ENCODE peak calls at places on chromosome 4, in seven cellular contexts. One of them, this sample, is unnamed.
A peak's percentile ranks its signal among the peaks of the same experiment; 100 is the strongest.

GRCh38 chr4:182141046-182141445 is 102.2 kb upstream of the TENM3 start:
- DNase-seq in Peyer's patch: no peak
- DNase-seq in tibial artery: no peak
- DNase-seq in OCI-LY7: no peak
- DNase-seq in body of pancreas: no peak
- DNase-seq in ovary: no peak
- DNase-seq in CD4-positive, alpha-beta memory T cell: no peak
- DNase-seq in this sample: no peak

GRCh38 chr4:56324011-56324610 is 63.2 kb downstream of the AASDH start:
- DNase-seq in tibial artery: no peak
- DNase-seq in OCI-LY7: no peak
- DNase-seq in ovary: no peak
- DNase-seq in Peyer's patch: no peak
- DNase-seq in CD4-positive, alpha-beta memory T cell: no peak
- DNase-seq in body of pancreas: no peak
- DNase-seq in this sample: no peak

GRCh38 chr4:103994059-103994458 is 274.3 kb upstream of the TACR3 start:
- DNase-seq in tibial artery: no peak
- DNase-seq in OCI-LY7: no peak
- DNase-seq in ovary: no peak
- DNase-seq in CD4-positive, alpha-beta memory T cell: no peak
- DNase-seq in body of pancreas: no peak
- DNase-seq in Peyer's patch: no peak
- DNase-seq in this sample: no peak

GRCh38 chr4:54658321-54659093 is 750 bp downstream of the KIT start:
- DNase-seq in ovary: peak; percentile 63
- DNase-seq in tibial artery: peak; percentile 82
- DNase-seq in CD4-positive, alpha-beta memory T cell: peak; percentile 9
- DNase-seq in body of pancreas: peak; percentile 57
- DNase-seq in Peyer's patch: no peak
- DNase-seq in OCI-LY7: no peak
- DNase-seq in this sample: no peak

GRCh38 chr4:71913275-71913674 is 118.5 kb upstream of the NPFFR2 start:
- DNase-seq in ovary: no peak
- DNase-seq in CD4-positive, alpha-beta memory T cell: no peak
- DNase-seq in OCI-LY7: no peak
- DNase-seq in Peyer's patch: no peak
- DNase-seq in body of pancreas: no peak
- DNase-seq in tibial artery: no peak
- DNase-seq in this sample: no peak

GRCh38 chr4:165715989-165716388 is 157.0 kb upstream of the TLL1 start:
- DNase-seq in body of pancreas: no peak
- DNase-seq in OCI-LY7: no peak
- DNase-seq in ovary: no peak
- DNase-seq in tibial artery: no peak
- DNase-seq in CD4-positive, alpha-beta memory T cell: no peak
- DNase-seq in Peyer's patch: no peak
- DNase-seq in this sample: no peak

GRCh38 chr4:22031423-22031822 is 82.9 kb upstream of the KCNIP4 start:
- DNase-seq in OCI-LY7: no peak
- DNase-seq in body of pancreas: no peak
- DNase-seq in CD4-positive, alpha-beta memory T cell: no peak
- DNase-seq in ovary: no peak
- DNase-seq in tibial artery: no peak
- DNase-seq in Peyer's patch: no peak
- DNase-seq in this sample: no peak

GRCh38 chr4:72383439-72383838 is 185.6 kb downstream of the ADAMTS3 start:
- DNase-seq in CD4-positive, alpha-beta memory T cell: no peak
- DNase-seq in tibial artery: no peak
- DNase-seq in body of pancreas: no peak
- DNase-seq in Peyer's patch: no peak
- DNase-seq in ovary: no peak
- DNase-seq in OCI-LY7: no peak
- DNase-seq in this sample: no peak

GRCh38 chr4:43014266-43014665 is 121.8 kb downstream of the GRXCR1 start:
- DNase-seq in CD4-positive, alpha-beta memory T cell: no peak
- DNase-seq in body of pancreas: no peak
- DNase-seq in tibial artery: no peak
- DNase-seq in ovary: no peak
- DNase-seq in Peyer's patch: no peak
- DNase-seq in OCI-LY7: no peak
- DNase-seq in this sample: no peak

GRCh38 chr4:152454398-152455011 is 81.4 kb downstream of the FBXW7 start:
- DNase-seq in ovary: no peak
- DNase-seq in tibial artery: no peak
- DNase-seq in Peyer's patch: no peak
- DNase-seq in OCI-LY7: peak; percentile 47
- DNase-seq in CD4-positive, alpha-beta memory T cell: peak; percentile 12
- DNase-seq in body of pancreas: no peak
- DNase-seq in this sample: peak; percentile 35

GRCh38 chr4:149493492-149493891 is 322.2 kb downstream of the IQCM start:
- DNase-seq in ovary: no peak
- DNase-seq in CD4-positive, alpha-beta memory T cell: no peak
- DNase-seq in Peyer's patch: no peak
- DNase-seq in OCI-LY7: no peak
- DNase-seq in tibial artery: no peak
- DNase-seq in body of pancreas: no peak
- DNase-seq in this sample: no peak

GRCh38 chr4:33149658-33150057 is 2429.5 kb downstream of the PCDH7 start:
- DNase-seq in Peyer's patch: no peak
- DNase-seq in OCI-LY7: no peak
- DNase-seq in CD4-positive, alpha-beta memory T cell: no peak
- DNase-seq in ovary: no peak
- DNase-seq in tibial artery: no peak
- DNase-seq in body of pancreas: no peak
- DNase-seq in this sample: no peak

GRCh38 chr4:3302786-3303444 is 10.1 kb downstream of the RGS12 start:
- DNase-seq in body of pancreas: peak; percentile 9
- DNase-seq in ovary: no peak
- DNase-seq in Peyer's patch: peak; percentile 25
- DNase-seq in tibial artery: peak; percentile 46
- DNase-seq in OCI-LY7: peak; percentile 7
- DNase-seq in CD4-positive, alpha-beta memory T cell: peak; percentile 16
- DNase-seq in this sample: peak; percentile 52

GRCh38 chr4:113760094-113760851 is 1.3 kb downstream of the CAMK2D start:
- DNase-seq in Peyer's patch: peak; percentile 61
- DNase-seq in tibial artery: peak; percentile 67
- DNase-seq in CD4-positive, alpha-beta memory T cell: peak; percentile 23
- DNase-seq in body of pancreas: peak; percentile 25
- DNase-seq in ovary: peak; percentile 50
- DNase-seq in OCI-LY7: peak; percentile 60
- DNase-seq in this sample: no peak

GRCh38 chr4:157220026-157220881 is at the start of gene GRIA2:
- DNase-seq in OCI-LY7: no peak
- DNase-seq in body of pancreas: peak; percentile 68
- DNase-seq in Peyer's patch: no peak
- DNase-seq in ovary: no peak
- DNase-seq in tibial artery: peak; percentile 72
- DNase-seq in CD4-positive, alpha-beta memory T cell: no peak
- DNase-seq in this sample: no peak
- H3K4me3 ChIP-seq in OCI-LY7: no peak within 1 kb of the TSS
- H3K4me3 ChIP-seq in body of pancreas: no peak within 1 kb of the TSS
- H3K4me3 ChIP-seq in Peyer's patch: no peak within 1 kb of the TSS
- H3K4me3 ChIP-seq in ovary: peak within 1 kb of the TSS; percentile 38
- H3K4me3 ChIP-seq in tibial artery: peak within 1 kb of the TSS; percentile 50
- H3K4me3 ChIP-seq in CD4-positive, alpha-beta memory T cell: no peak within 1 kb of the TSS
- H3K4me3 ChIP-seq in this sample: no peak within 1 kb of the TSS

GRCh38 chr4:146650034-146650433 is 11.3 kb downstream of the POU4F2 start:
- DNase-seq in CD4-positive, alpha-beta memory T cell: no peak
- DNase-seq in tibial artery: no peak
- DNase-seq in Peyer's patch: no peak
- DNase-seq in ovary: no peak
- DNase-seq in OCI-LY7: no peak
- DNase-seq in body of pancreas: no peak
- DNase-seq in this sample: no peak

GRCh38 chr4:146649232-146649631 is 10.5 kb downstream of the POU4F2 start:
- DNase-seq in body of pancreas: no peak
- DNase-seq in CD4-positive, alpha-beta memory T cell: no peak
- DNase-seq in OCI-LY7: no peak
- DNase-seq in ovary: no peak
- DNase-seq in Peyer's patch: no peak
- DNase-seq in tibial artery: no peak
- DNase-seq in this sample: no peak

GRCh38 chr4:146654976-146655761 is 16.5 kb downstream of the POU4F2 start:
- DNase-seq in ovary: no peak
- DNase-seq in Peyer's patch: no peak
- DNase-seq in tibial artery: no peak
- DNase-seq in CD4-positive, alpha-beta memory T cell: no peak
- DNase-seq in OCI-LY7: no peak
- DNase-seq in body of pancreas: peak; percentile 15
- DNase-seq in this sample: no peak

GRCh38 chr4:146654648-146654975 is 15.9 kb downstream of the POU4F2 start:
- DNase-seq in CD4-positive, alpha-beta memory T cell: no peak
- DNase-seq in OCI-LY7: no peak
- DNase-seq in body of pancreas: no peak
- DNase-seq in tibial artery: no peak
- DNase-seq in Peyer's patch: no peak
- DNase-seq in ovary: no peak
- DNase-seq in this sample: no peak
- H3K4me3 ChIP-seq in CD4-positive, alpha-beta memory T cell: no peak overlapping the region
- H3K4me3 ChIP-seq in OCI-LY7: no peak overlapping the region
- H3K4me3 ChIP-seq in body of pancreas: no peak overlapping the region
- H3K4me3 ChIP-seq in tibial artery: peak overlapping the region; percentile 46
- H3K4me3 ChIP-seq in Peyer's patch: peak overlapping the region; percentile 24
- H3K4me3 ChIP-seq in ovary: peak overlapping the region; percentile 28
- H3K4me3 ChIP-seq in this sample: no peak overlapping the region

GRCh38 chr4:173527103-173527876 is 2.7 kb downstream of the HAND2 start:
- DNase-seq in ovary: no peak
- DNase-seq in Peyer's patch: no peak
- DNase-seq in body of pancreas: no peak
- DNase-seq in OCI-LY7: no peak
- DNase-seq in CD4-positive, alpha-beta memory T cell: no peak
- DNase-seq in tibial artery: no peak
- DNase-seq in this sample: no peak
- H3K4me3 ChIP-seq in ovary: peak overlapping the region; percentile 70
- H3K4me3 ChIP-seq in Peyer's patch: no peak overlapping the region
- H3K4me3 ChIP-seq in body of pancreas: no peak overlapping the region
- H3K4me3 ChIP-seq in OCI-LY7: no peak overlapping the region
- H3K4me3 ChIP-seq in CD4-positive, alpha-beta memory T cell: no peak overlapping the region
- H3K4me3 ChIP-seq in tibial artery: peak overlapping the region; percentile 91
- H3K4me3 ChIP-seq in this sample: no peak overlapping the region

GRCh38 chr4:186074189-186074588 is 5.2 kb downstream of the TLR3 start:
- DNase-seq in ovary: no peak
- DNase-seq in tibial artery: no peak
- DNase-seq in OCI-LY7: no peak
- DNase-seq in body of pancreas: no peak
- DNase-seq in Peyer's patch: no peak
- DNase-seq in CD4-positive, alpha-beta memory T cell: no peak
- DNase-seq in this sample: no peak

GRCh38 chr4:186072516-186072915 is 3.6 kb downstream of the TLR3 start:
- DNase-seq in OCI-LY7: no peak
- DNase-seq in body of pancreas: no peak
- DNase-seq in ovary: no peak
- DNase-seq in Peyer's patch: no peak
- DNase-seq in CD4-positive, alpha-beta memory T cell: no peak
- DNase-seq in tibial artery: no peak
- DNase-seq in this sample: no peak

GRCh38 chr4:186068581-186069402 is at the start of gene TLR3:
- DNase-seq in Peyer's patch: no peak
- DNase-seq in OCI-LY7: peak; percentile 28
- DNase-seq in CD4-positive, alpha-beta memory T cell: peak; percentile 22
- DNase-seq in ovary: no peak
- DNase-seq in tibial artery: no peak
- DNase-seq in body of pancreas: peak; percentile 22
- DNase-seq in this sample: peak; percentile 16

GRCh38 chr4:186067757-186068385 is 1.1 kb upstream of the TLR3 start:
- DNase-seq in tibial artery: peak; percentile 85
- DNase-seq in OCI-LY7: peak; percentile 62
- DNase-seq in ovary: peak; percentile 44
- DNase-seq in CD4-positive, alpha-beta memory T cell: peak; percentile 14
- DNase-seq in body of pancreas: peak; percentile 79
- DNase-seq in Peyer's patch: peak; percentile 19
- DNase-seq in this sample: peak; percentile 55

DNA sequence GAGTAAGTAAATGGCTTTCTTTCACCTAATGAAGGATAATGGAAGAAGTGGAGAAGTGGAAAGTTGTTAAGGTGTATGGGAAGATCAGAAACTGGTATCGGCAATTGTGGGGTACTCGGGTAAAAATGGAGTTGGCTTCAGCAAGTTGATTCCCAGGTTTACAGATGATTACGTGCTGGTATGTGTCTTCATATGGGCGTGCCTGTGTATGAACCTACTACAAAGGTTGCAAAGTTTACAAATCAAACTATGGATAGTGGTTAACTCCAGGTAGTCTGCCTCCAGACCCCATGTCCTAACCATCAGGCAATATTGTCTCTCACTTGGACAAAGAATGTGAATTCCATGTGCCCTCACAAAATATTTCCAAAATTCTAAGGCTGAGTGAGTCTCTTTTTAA is 778 bp downstream of the TLR3 start:
- DNase-seq in tibial artery: no peak
- DNase-seq in Peyer's patch: no peak
- DNase-seq in CD4-positive, alpha-beta memory T cell: no peak
- DNase-seq in ovary: no peak
- DNase-seq in body of pancreas: no peak
- DNase-seq in OCI-LY7: no peak
- DNase-seq in this sample: no peak
- H3K4me3 ChIP-seq in tibial artery: peak overlapping the region; percentile 51
- H3K4me3 ChIP-seq in Peyer's patch: no peak overlapping the region
- H3K4me3 ChIP-seq in CD4-positive, alpha-beta memory T cell: peak overlapping the region; percentile 41
- H3K4me3 ChIP-seq in ovary: peak overlapping the region; percentile 59
- H3K4me3 ChIP-seq in body of pancreas: no peak overlapping the region
- H3K4me3 ChIP-seq in OCI-LY7: peak overlapping the region; percentile 60
- H3K4me3 ChIP-seq in this sample: peak overlapping the region; percentile 63

GRCh38 chr4:130563891-130564418 is 1468.0 kb downstream of the C4orf33 start:
- DNase-seq in CD4-positive, alpha-beta memory T cell: no peak
- DNase-seq in tibial artery: no peak
- DNase-seq in ovary: no peak
- DNase-seq in Peyer's patch: no peak
- DNase-seq in OCI-LY7: no peak
- DNase-seq in body of pancreas: no peak
- DNase-seq in this sample: no peak
- H3K4me3 ChIP-seq in CD4-positive, alpha-beta memory T cell: no peak overlapping the region
- H3K4me3 ChIP-seq in tibial artery: peak overlapping the region; percentile 31
- H3K4me3 ChIP-seq in ovary: no peak overlapping the region
- H3K4me3 ChIP-seq in Peyer's patch: no peak overlapping the region
- H3K4me3 ChIP-seq in OCI-LY7: no peak overlapping the region
- H3K4me3 ChIP-seq in body of pancreas: no peak overlapping the region
- H3K4me3 ChIP-seq in this sample: no peak overlapping the region

DNA sequence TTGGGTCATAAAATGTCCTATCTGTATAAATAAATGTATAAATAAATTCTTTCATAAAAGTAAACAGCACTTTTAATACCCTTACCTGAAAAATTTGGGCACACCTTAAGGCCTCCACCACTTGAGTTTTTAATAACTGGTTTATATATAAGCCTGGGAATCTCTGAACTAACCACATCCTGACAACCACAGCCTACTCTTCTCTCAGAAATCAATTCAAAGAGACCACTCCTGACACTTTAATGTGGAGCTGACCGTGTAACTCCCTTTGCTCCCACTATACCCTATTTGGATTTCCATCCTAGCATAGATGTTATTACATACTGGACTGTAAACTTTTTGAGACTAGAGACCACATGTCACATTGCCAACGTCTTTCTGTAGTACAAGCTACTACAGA is 3.5 kb downstream of the FBXL5 start:
- DNase-seq in body of pancreas: no peak
- DNase-seq in tibial artery: no peak
- DNase-seq in CD4-positive, alpha-beta memory T cell: no peak
- DNase-seq in Peyer's patch: no peak
- DNase-seq in ovary: no peak
- DNase-seq in OCI-LY7: no peak
- DNase-seq in this sample: peak; percentile 42
- H3K4me3 ChIP-seq in body of pancreas: no peak overlapping the region
- H3K4me3 ChIP-seq in tibial artery: no peak overlapping the region
- H3K4me3 ChIP-seq in CD4-positive, alpha-beta memory T cell: no peak overlapping the region
- H3K4me3 ChIP-seq in Peyer's patch: no peak overlapping the region
- H3K4me3 ChIP-seq in ovary: no peak overlapping the region
- H3K4me3 ChIP-seq in OCI-LY7: peak overlapping the region; percentile 92
- H3K4me3 ChIP-seq in this sample: no peak overlapping the region